ENCODE peak calls at places on chromosomes 6 and 20, in seven cellular contexts. Z is HEK293T; B is breast epithelium; T is anterior cingulate cortex; Q is effector memory CD4-positive, alpha-beta T cell; A is stimulated activated CD4-positive, alpha-beta T cell treated with anti-CD3 and anti-CD28 coated beads, TNF-alpha, amount 100 ng/mL, for 48 hours; O is iPS-NIHi11. C is an unnamed sample.

GRCh38 chr6:137155830-137156229 is 17.6 kb downstream of the IL22RA2 start:
- DNase-seq in A (no peak), T (no peak), Z (no peak), Q (peak), O (no peak), B (peak), C (no peak)

GRCh38 chr6:47109281-47109680 is 67.1 kb upstream of the ADGRF1 start:
- DNase-seq in Q (no peak), O (no peak), T (no peak), A (no peak), Z (no peak), B (no peak), C (no peak)

GRCh38 chr6:56961151-56961550 is 6.2 kb downstream of the BEND6 start:
- DNase-seq in O (no peak), B (no peak), Q (no peak), T (no peak), A (no peak), Z (no peak), C (no peak)

GRCh38 chr6:44533221-44533820 is 145.8 kb downstream of the CDC5L start:
- DNase-seq in B (no peak), O (no peak), T (no peak), Z (no peak), A (no peak), Q (no peak), C (peak)

GRCh38 chr6:121237859-121238258 is 96.4 kb downstream of the TBC1D32 start:
- DNase-seq in O (no peak), T (no peak), Z (no peak), A (no peak), B (no peak), Q (no peak), C (no peak)

GRCh38 chr6:83057705-83058321 is 7.8 kb downstream of the UBE3D start:
- DNase-seq in Z (peak), B (no peak), T (peak), Q (no peak), A (no peak), O (peak), C (no peak)

GRCh38 chr6:106799008-106799952 is 169.9 kb downstream of the QRSL1 start:
- DNase-seq in Q (no peak), T (no peak), Z (no peak), B (peak), O (no peak), A (no peak), C (no peak)

GRCh38 chr20:4684837-4685413 is 36.8 kb upstream of the PRND start:
- DNase-seq in T (no peak), O (no peak), B (no peak), Q (no peak), A (no peak), Z (no peak), C (peak)